ENCODE peak calls at places on chromosomes 11 and 22, in five cellular contexts. F is GM12891, M is transverse colon, Z is endothelial cell of umbilical vein, U is SK-N-MC. G is an unnamed sample.

GRCh38 chr11:65078151-65078550 is 5.7 kb downstream of the CDCA5 start:
- DNase-seq in F (peak), U (no peak), M (peak), Z (peak), G (peak)

GRCh38 chr11:8231979-8232378 is 31.7 kb downstream of the LMO1 start:
- DNase-seq in Z (no peak), U (no peak), F (no peak), M (no peak), G (no peak)

GRCh38 chr22:22884888-22885840 is 2.5 kb upstream of the IGLL5 start:
- DNase-seq in Z (no peak), F (peak), U (no peak), M (peak), G (no peak)

GRCh38 chr11:26901162-26901561 is 92.8 kb upstream of the FIBIN start:
- DNase-seq in F (no peak), U (peak), M (no peak), Z (no peak), G (no peak)

GRCh38 chr11:66263231-66263630 is 5.2 kb upstream of the RAB1B start:
- DNase-seq in M (no peak), F (no peak), U (no peak), Z (no peak), G (no peak)

GRCh38 chr11:57567210-57567511 is 311 bp downstream of the UBE2L6 start:
- DNase-seq in M (peak), U (no peak), Z (peak), F (no peak), G (no peak)

GRCh38 chr11:36088234-36088975 is 144.5 kb downstream of the LDLRAD3 start:
- DNase-seq in U (no peak), M (no peak), Z (peak), F (no peak), G (no peak)

GRCh38 chr11:26994579-26995210 is 783 bp downstream of the FIBIN start:
- DNase-seq in F (no peak), M (no peak), U (no peak), Z (no peak), G (no peak)

GRCh38 chr22:49767355-49768062 is 60.2 kb downstream of the BRD1 start:
- DNase-seq in Z (peak), U (peak), M (peak), F (no peak), G (peak)

GRCh38 chr11:21268036-21268435 is 598.6 kb downstream of the NELL1 start:
- DNase-seq in Z (no peak), M (no peak), F (no peak), U (no peak), G (no peak)

GRCh38 chr22:46830001-46830715 is 67.7 kb downstream of the TBC1D22A start:
- DNase-seq in M (peak), Z (peak), U (no peak), F (no peak), G (peak)

GRCh38 chr22:41289681-41290080 is 3.7 kb upstream of the RANGAP1 start:
- DNase-seq in F (no peak), Z (no peak), M (no peak), U (no peak), G (no peak)

GRCh38 chr22:40028098-40028425 is 33.3 kb downstream of the FAM83F start:
- DNase-seq in F (no peak), M (no peak), Z (no peak), U (no peak), G (no peak)

GRCh38 chr22:45628508-45628907 is 43.1 kb upstream of the ATXN10 start:
- DNase-seq in F (no peak), Z (no peak), M (no peak), U (no peak), G (no peak)

GRCh38 chr22:20568502-20569058 is 61.2 kb downstream of the MED15 start:
- DNase-seq in U (no peak), M (no peak), F (no peak), Z (no peak), G (no peak)

GRCh38 chr11:105152556-105152955 is 13.0 kb upstream of the CARD18 start:
- DNase-seq in Z (no peak), M (no peak), U (no peak), F (no peak), G (no peak)

GRCh38 chr11:12906501-12906900 is 102.6 kb upstream of the RASSF10 start:
- DNase-seq in U (no peak), M (no peak), F (no peak), Z (no peak), G (no peak)

GRCh38 chr11:78428273-78428651 is 10.6 kb upstream of the GAB2 start:
- DNase-seq in F (no peak), M (no peak), U (no peak), Z (peak), G (no peak)

GRCh38 chr11:123977731-123978347 is at the start of gene OR10S1:
- DNase-seq in M (no peak), Z (no peak), F (no peak), U (no peak), G (no peak)

GRCh38 chr11:24697722-24698121 is 200.9 kb downstream of the LUZP2 start:
- DNase-seq in Z (peak), F (no peak), U (no peak), M (no peak), G (no peak)

GRCh38 chr11:13446444-13446843 is 16.6 kb downstream of the BTBD10 start:
- DNase-seq in M (no peak), U (no peak), F (no peak), Z (peak), G (no peak)

GRCh38 chr11:72639475-72640375 is 34.5 kb downstream of the PDE2A start:
- DNase-seq in U (no peak), Z (no peak), F (no peak), M (no peak), G (no peak)

GRCh38 chr22:50115693-50116092 is 25.9 kb downstream of the MOV10L1 start:
- DNase-seq in Z (peak), U (no peak), F (no peak), M (no peak), G (no peak)

GRCh38 chr11:31790649-31791048 is 20.5 kb downstream of the PAX6 start:
- DNase-seq in U (no peak), F (no peak), M (no peak), Z (no peak), G (no peak)

GRCh38 chr11:68038226-68038717 is 553 bp upstream of the TCIRG1 start:
- DNase-seq in Z (peak), F (no peak), M (no peak), U (no peak), G (no peak)

GRCh38 chr11:89327885-89328284 is 150.2 kb downstream of the TYR start:
- DNase-seq in M (no peak), U (peak), Z (no peak), F (no peak), G (no peak)

GRCh38 chr11:45180158-45180887 is 33.9 kb downstream of the PRDM11 start:
- DNase-seq in F (no peak), U (no peak), Z (peak), M (peak), G (peak)

DNA sequence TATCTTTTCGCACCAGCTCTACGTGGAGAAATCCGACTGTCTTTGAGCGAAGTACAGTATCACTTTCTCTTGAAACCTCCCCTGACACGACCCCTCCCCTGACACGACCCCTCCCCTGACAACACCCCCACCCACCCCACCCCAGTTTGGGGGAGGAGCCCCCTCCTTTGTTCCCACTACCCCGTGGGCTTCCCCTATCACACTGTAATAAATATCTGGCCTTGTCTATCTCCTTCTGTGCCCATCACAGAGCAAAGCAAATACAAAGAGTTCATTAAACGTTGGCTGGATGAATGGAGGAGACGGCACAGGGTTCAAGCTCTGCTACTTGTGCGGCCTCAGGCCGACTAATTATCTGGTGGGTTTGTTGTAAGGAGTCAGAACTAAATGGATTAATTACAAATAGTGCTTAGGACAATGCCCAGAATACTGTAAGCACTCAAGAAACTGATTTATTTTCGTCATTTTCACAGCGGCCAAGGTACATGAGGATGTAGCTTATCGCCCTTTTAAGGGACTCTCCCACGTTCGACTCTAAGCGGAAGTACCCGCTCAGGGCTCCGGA is 640 bp upstream of the GGA1 start:
- DNase-seq in F (no peak), M (peak), Z (no peak), U (no peak), G (no peak)
- TF ChIP-seq POLR2AphosphoS5 in F (no peak), M (no peak), Z (no peak), U (no peak), G (peak)

GRCh38 chr11:5600374-5600851 is 4.0 kb downstream of the TRIM6 start:
- DNase-seq in M (peak), Z (peak), U (peak), F (peak), G (peak)

GRCh38 chr11:5597953-5598352 is 1.5 kb downstream of the TRIM6 start:
- DNase-seq in U (no peak), Z (no peak), F (no peak), M (no peak), G (no peak)

GRCh38 chr11:5592615-5593014 is 3.8 kb upstream of the TRIM6 start:
- DNase-seq in M (no peak), U (no peak), Z (no peak), F (no peak), G (no peak)

GRCh38 chr11:5593146-5593545 is 3.3 kb upstream of the TRIM6 start:
- DNase-seq in M (no peak), U (no peak), Z (no peak), F (no peak), G (no peak)

DNA sequence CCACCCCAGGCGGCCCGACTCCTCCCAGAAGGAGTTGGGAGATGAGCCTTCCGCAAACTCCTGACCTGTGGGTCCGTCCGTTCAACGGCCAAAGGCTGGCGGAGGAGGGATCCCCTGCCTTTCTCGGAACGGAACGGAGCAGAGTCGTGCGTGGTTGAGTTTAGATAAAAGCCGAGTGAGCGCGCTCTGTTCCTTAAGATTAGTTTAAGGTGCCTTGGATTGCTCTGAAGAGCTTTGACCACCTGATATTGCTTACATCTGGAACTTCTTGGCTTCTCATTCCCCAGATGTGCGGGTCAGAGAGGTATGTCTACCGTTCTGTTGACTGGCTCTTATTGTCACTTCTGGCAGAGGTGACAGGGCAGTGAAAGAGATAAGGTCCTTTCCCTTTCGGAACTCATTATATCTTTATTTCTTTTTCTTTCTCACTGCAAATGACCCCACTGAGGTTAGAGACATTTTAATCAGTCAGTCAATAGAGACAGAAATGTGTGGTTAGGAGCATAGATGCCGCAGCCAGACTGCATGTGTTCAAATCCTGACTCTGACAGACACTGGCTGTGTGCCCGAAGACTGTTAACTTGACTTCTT is at the start of gene TRIM6:
- DNase-seq in M (peak), Z (peak), F (peak), U (no peak), G (peak)
- TF ChIP-seq POLR2AphosphoS5 in M (no peak), Z (no peak), F (no peak), U (no peak), G (no peak)

GRCh38 chr11:94732617-94733292 is 35.4 kb upstream of the AMOTL1 start:
- DNase-seq in U (no peak), M (no peak), F (no peak), Z (peak), G (no peak)
- TF ChIP-seq POLR2AphosphoS5 in U (no peak), M (no peak), F (no peak), Z (peak), G (no peak)

GRCh38 chr11:33360642-33361041 is 103.5 kb downstream of the HIPK3 start:
- DNase-seq in F (no peak), Z (no peak), U (no peak), M (no peak), G (no peak)

DNA sequence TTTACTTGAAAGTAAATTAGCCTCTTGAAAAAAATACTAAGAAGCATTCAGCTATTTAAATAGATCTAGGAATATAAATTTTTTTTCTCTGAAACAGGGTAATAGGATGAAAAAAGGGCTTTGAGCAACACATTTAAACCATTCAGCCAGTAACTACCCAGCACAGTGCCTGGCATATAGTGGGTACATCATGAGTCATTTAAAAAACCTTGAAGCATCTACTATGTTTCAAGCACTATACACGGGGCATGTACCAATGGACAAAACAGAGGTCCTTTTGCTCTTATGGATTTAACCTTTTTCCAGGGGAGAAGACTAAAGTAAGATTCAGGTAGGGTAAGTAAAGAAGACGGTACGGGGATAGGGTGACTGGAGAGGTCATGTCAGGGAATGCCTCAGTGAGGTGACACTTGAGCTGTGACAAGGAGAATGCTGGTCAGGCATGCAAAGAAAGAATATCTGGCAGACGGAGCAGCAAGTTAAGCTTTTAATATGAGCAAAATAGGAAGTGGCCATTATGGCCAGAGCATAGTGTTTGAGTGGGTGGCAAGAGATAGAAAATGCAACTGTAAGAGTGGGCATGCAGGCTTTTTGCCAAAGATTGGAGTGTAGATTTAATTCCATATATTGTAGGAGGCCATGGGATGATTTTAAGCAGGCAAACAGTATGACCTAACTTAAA is 101.1 kb downstream of the HIPK3 start:
- DNase-seq in Z (no peak), F (no peak), U (no peak), M (no peak), G (no peak)
- TF ChIP-seq POLR2AphosphoS5 in Z (no peak), F (no peak), U (no peak), M (no peak), G (no peak)

GRCh38 chr11:95339554-95339953 is 108.6 kb upstream of the SESN3 start:
- DNase-seq in Z (no peak), F (no peak), U (no peak), M (no peak), G (no peak)

GRCh38 chr11:95335989-95336388 is 105.0 kb upstream of the SESN3 start:
- DNase-seq in U (no peak), F (no peak), Z (no peak), M (no peak), G (no peak)

GRCh38 chr11:95337972-95338429 is 107.0 kb upstream of the SESN3 start:
- DNase-seq in U (no peak), M (no peak), Z (no peak), F (no peak), G (no peak)

GRCh38 chr11:95337175-95337957 is 106.4 kb upstream of the SESN3 start:
- DNase-seq in M (peak), F (no peak), U (no peak), Z (peak), G (peak)

GRCh38 chr11:95338430-95338991 is 107.5 kb upstream of the SESN3 start:
- DNase-seq in Z (peak), M (peak), U (no peak), F (no peak), G (peak)
- TF ChIP-seq POLR2AphosphoS5 in Z (no peak), M (peak), U (no peak), F (no peak), G (no peak)

DNA sequence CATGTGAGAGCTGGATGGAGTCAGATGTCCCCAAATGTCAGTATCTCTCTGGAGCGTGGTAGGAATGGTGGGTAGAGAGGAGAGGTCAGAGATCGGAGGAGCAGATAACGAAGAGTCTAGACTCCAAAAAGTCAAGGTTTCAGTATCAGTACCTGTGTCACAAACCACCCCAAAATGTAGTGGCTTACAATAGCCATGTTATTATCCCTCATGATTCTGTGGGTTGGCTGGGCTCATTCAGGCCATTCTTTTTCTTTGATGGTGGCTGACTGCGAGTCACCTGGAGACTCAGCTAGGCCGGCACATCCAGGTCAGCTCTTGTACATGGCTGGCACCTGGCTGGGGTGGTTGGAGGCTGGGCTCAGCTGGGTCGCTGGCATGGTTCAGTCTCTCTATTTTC is 7.3 kb upstream of the SSTR3 start:
- DNase-seq in M (no peak), F (no peak), Z (no peak), U (no peak), G (no peak)
- TF ChIP-seq POLR2AphosphoS5 in M (no peak), F (no peak), Z (no peak), U (no peak), G (no peak)